ENCODE peak calls at places on chromosomes 7 and 10, in five cellular contexts. I, M, V, E and Q are unnamed samples.

GRCh38 chr7:128454808-128455555 is 696 bp upstream of the HILPDA start:
- DNase-seq in I (peak), M (peak), V (no peak), E (no peak), Q (no peak)

GRCh38 chr10:15472431-15473400 is 101.6 kb upstream of the FAM171A1 start:
- DNase-seq in I (no peak), M (no peak), V (no peak), E (no peak), Q (no peak)

GRCh38 chr10:125064681-125065492 is 95.5 kb downstream of the CTBP2 start:
- DNase-seq in I (peak), M (peak), V (peak), E (no peak), Q (peak)

GRCh38 chr10:26505491-26505890 is 67.3 kb downstream of the APBB1IP start:
- DNase-seq in I (no peak), M (no peak), V (no peak), E (no peak), Q (no peak)

GRCh38 chr10:118917701-118918100 is 111.8 kb upstream of the NANOS1 start:
- DNase-seq in I (no peak), M (no peak), V (no peak), E (no peak), Q (no peak)

GRCh38 chr10:84829121-84829520 is 500.7 kb downstream of the CCSER2 start:
- DNase-seq in I (no peak), M (no peak), V (no peak), E (no peak), Q (no peak)

GRCh38 chr7:50711271-50712175 is 71.2 kb downstream of the GRB10 start:
- DNase-seq in I (no peak), M (no peak), V (no peak), E (no peak), Q (no peak)

GRCh38 chr7:80385512-80385911 is 126.4 kb downstream of the GNAT3 start:
- DNase-seq in I (no peak), M (no peak), V (peak), E (no peak), Q (no peak)

GRCh38 chr7:156003220-156004162 is 191.2 kb upstream of the SHH start:
- DNase-seq in I (no peak), M (no peak), V (no peak), E (no peak), Q (no peak)

GRCh38 chr7:43117025-43117424 is 4.6 kb downstream of the HECW1 start:
- DNase-seq in I (no peak), M (no peak), V (no peak), E (no peak), Q (no peak)

GRCh38 chr10:26318672-26319071 is 102.1 kb downstream of the GAD2 start:
- DNase-seq in I (no peak), M (no peak), V (no peak), E (no peak), Q (no peak)

GRCh38 chr10:75106242-75106641 is 5.2 kb upstream of the SAMD8 start:
- DNase-seq in I (no peak), M (no peak), V (no peak), E (no peak), Q (no peak)

GRCh38 chr7:78223598-78223997 is 425.0 kb downstream of the PHTF2 start:
- DNase-seq in I (no peak), M (no peak), V (no peak), E (no peak), Q (no peak)

GRCh38 chr7:101595246-101595645 is 33.9 kb downstream of the MYL10 start:
- DNase-seq in I (no peak), M (no peak), V (no peak), E (no peak), Q (no peak)

GRCh38 chr10:69045441-69046300 is 42.2 kb upstream of the SRGN start:
- DNase-seq in I (no peak), M (no peak), V (no peak), E (no peak), Q (peak)

GRCh38 chr7:107208046-107208458 is 39.2 kb downstream of the HBP1 start:
- DNase-seq in I (peak), M (no peak), V (no peak), E (no peak), Q (no peak)

DNA sequence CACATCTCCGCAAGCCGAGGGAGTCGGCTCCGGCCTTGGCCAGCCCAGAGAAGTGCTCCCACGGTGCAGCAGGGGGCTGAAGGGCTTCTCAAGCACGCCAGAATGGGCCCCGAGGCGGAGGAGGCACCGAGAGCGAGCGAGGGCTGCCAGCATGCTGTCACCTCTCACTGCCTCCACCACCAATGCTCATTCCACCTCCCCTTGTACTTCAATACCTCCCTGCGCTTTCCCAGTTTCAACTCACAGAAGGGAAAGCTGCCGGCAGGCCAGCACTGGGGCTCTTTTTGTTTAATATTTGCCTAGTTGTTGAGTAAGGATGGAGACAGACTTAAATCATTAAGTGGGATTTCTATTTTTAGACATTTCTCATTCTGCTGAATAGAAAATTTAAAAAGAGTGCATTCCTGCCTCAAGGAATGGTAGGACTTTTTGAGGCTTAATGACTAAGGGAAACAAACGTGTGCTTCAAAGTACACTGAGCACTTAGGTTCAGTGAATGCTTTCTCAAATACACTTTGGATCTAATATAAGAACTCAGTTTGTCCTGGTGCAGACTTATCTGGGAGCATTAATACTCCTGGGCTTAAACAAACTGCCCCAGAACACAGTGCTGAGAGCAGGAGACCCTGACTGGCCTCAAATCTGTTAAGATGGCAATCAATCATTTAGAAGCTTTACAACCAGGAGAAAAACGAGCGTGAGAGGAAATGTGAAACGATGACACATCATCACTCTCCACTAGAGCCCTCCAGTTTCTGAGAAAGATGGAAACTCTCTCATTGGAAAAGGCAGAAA is 131.2 kb downstream of the RALA start:
- DNase-seq in I (peak), M (no peak), V (peak), E (no peak), Q (no peak)
- TF ChIP-seq CTCF in I (peak), M (no peak), V (no peak), E (no peak), Q (no peak)

DNA sequence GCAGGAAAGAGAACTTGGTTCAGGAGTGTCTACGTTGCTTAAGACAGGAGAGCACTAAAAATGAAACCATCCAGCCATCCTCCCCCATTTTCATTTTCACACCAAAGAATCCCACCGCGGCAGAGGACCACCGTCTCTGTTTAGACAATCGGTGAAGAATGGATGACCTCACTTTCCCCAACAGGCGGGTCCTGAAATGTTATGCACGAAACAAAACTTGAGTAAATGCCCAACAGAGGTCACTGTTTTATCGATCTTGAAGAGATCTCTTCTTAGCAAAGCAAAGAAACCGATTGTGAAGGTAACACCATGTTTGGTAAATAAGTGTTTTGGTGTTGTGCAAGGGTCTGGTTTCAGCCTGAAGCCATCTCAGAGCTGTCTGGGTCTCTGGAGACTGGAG is 1.4 kb upstream of the IL6 start:
- DNase-seq in I (peak), M (peak), V (no peak), E (no peak), Q (peak)
- TF ChIP-seq CTCF in I (peak), M (no peak), V (peak), E (no peak), Q (peak)

DNA sequence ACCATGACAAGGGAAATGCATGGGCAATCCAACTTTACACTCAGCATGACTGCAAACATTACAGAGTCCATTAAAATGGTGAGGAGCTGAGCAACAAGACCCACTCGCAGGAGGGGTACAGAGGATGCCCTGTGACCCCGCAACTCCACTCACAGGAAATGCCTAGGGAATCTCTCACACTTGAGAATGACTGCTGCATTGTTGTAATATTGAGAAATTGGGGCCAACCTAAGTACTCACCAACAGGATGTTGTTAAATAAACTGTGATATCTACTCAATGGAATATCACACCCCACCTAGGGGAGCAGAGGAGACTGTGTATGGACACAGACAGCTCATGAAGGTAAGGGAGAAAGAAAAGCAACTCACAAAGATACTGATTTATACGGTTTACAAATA is 53.4 kb upstream of the CAMK2B start:
- DNase-seq in I (peak), M (no peak), V (peak), E (no peak), Q (no peak)
- TF ChIP-seq CTCF in I (peak), M (no peak), V (no peak), E (no peak), Q (no peak)

DNA sequence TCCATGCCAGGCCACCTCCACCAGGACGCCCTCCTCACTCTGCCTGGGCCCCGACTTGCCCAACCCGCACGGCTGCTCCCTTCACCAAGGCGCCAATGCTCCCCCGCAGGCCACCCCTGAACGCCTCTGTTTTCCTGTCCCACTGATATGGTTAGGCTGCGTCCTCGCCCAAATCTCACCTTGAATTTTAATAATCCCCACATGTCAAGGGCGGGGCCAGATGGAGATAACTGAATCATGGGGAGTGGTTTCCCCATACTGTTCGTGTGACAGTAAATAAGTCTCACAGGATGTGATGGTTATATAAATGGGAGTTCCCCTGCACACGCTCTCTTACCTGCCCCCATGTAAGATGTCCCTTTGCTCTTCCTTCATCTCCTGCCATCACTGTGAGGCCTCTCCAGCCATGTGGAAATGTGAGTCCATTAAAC is 29.8 kb downstream of the RSU1 start:
- DNase-seq in I (no peak), M (peak), V (no peak), E (no peak), Q (no peak)
- TF ChIP-seq CTCF in I (no peak), M (no peak), V (no peak), E (no peak), Q (no peak)

GRCh38 chr7:22663319-22663718 is 63.7 kb upstream of the IL6 start:
- DNase-seq in I (peak), M (no peak), V (no peak), E (no peak), Q (no peak)
- TF ChIP-seq CTCF in I (no peak), M (no peak), V (no peak), E (no peak), Q (no peak)

GRCh38 chr7:31763548-31763947 is 76.5 kb downstream of the PPP1R17 start:
- DNase-seq in I (no peak), M (no peak), V (no peak), E (no peak), Q (no peak)
- TF ChIP-seq CTCF in I (peak), M (no peak), V (peak), E (no peak), Q (no peak)